ENCODE peak calls at places on chromosomes 7 and 10, in five cellular contexts. One of them, this sample, is unnamed.

GRCh38 chr7:3188946-3189345 is 112.1 kb upstream of the SDK1 start:
- DNase-seq in H1: no peak
- DNase-seq in trophoblast cell: no peak
- DNase-seq in mesenchymal stem cell: no peak
- DNase-seq in H9: no peak
- DNase-seq in this sample: no peak

GRCh38 chr7:126856691-126857291 is 395.9 kb downstream of the GRM8 start:
- DNase-seq in mesenchymal stem cell: no peak
- DNase-seq in H9: no peak
- DNase-seq in trophoblast cell: peak
- DNase-seq in H1: no peak
- DNase-seq in this sample: peak

GRCh38 chr10:101489355-101489754 is 98.7 kb downstream of the POLL start:
- DNase-seq in H1: no peak
- DNase-seq in mesenchymal stem cell: peak
- DNase-seq in H9: no peak
- DNase-seq in trophoblast cell: no peak
- DNase-seq in this sample: no peak

GRCh38 chr10:120948889-120949382 is 97.8 kb downstream of the WDR11 start:
- DNase-seq in mesenchymal stem cell: peak
- DNase-seq in trophoblast cell: peak
- DNase-seq in H1: peak
- DNase-seq in H9: peak
- DNase-seq in this sample: peak

GRCh38 chr10:91464500-91464899 is 54.4 kb downstream of the HECTD2 start:
- DNase-seq in H1: no peak
- DNase-seq in H9: no peak
- DNase-seq in trophoblast cell: no peak
- DNase-seq in mesenchymal stem cell: no peak
- DNase-seq in this sample: no peak

GRCh38 chr10:19952611-19953010 is 136.4 kb downstream of the PLXDC2 start:
- DNase-seq in trophoblast cell: no peak
- DNase-seq in H9: no peak
- DNase-seq in mesenchymal stem cell: no peak
- DNase-seq in H1: no peak
- DNase-seq in this sample: no peak

GRCh38 chr10:99804471-99804870 is 22.0 kb downstream of the ABCC2 start:
- DNase-seq in H1: no peak
- DNase-seq in H9: no peak
- DNase-seq in mesenchymal stem cell: no peak
- DNase-seq in trophoblast cell: no peak
- DNase-seq in this sample: no peak

GRCh38 chr10:72625276-72625607 is 637 bp downstream of the MICU1 start:
- DNase-seq in H9: no peak
- DNase-seq in H1: no peak
- DNase-seq in trophoblast cell: peak
- DNase-seq in mesenchymal stem cell: peak
- DNase-seq in this sample: no peak

GRCh38 chr10:106271237-106271636 is 893.3 kb downstream of the SORCS1 start:
- DNase-seq in mesenchymal stem cell: no peak
- DNase-seq in trophoblast cell: no peak
- DNase-seq in H9: no peak
- DNase-seq in H1: no peak
- DNase-seq in this sample: no peak

GRCh38 chr7:90262438-90262837 is 17.5 kb downstream of the CFAP69 start:
- DNase-seq in trophoblast cell: peak
- DNase-seq in mesenchymal stem cell: peak
- DNase-seq in H9: no peak
- DNase-seq in H1: no peak
- DNase-seq in this sample: no peak

DNA sequence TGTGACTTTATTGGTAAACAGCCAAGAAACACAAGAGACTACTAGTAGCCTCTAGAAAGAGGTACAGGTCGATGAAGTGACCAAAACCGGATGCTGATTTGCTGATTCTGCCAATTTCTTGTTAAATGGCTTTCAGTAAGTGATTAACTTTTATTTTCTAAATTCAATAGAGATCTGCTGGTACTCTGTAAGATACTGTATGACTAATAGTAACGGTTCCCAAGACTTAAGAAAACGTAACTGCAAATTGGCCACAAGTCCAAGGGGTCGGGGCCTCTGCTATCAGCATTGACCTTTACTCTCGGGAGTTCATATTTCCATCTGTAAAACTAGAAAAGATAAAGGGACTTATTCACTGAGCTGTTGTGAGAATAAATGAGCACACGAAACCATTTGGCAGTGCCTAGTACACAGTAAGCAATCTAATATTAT is 1.4 kb downstream of the FAM3C start:
- DNase-seq in mesenchymal stem cell: no peak
- DNase-seq in trophoblast cell: peak
- DNase-seq in H1: no peak
- DNase-seq in H9: no peak
- DNase-seq in this sample: no peak
- H3K9ac ChIP-seq in mesenchymal stem cell: peak
- H3K9ac ChIP-seq in trophoblast cell: no peak
- H3K9ac ChIP-seq in H1: no peak
- H3K9ac ChIP-seq in H9: no peak
- H3K9ac ChIP-seq in this sample: no peak

GRCh38 chr7:155410436-155410835 is 47.5 kb upstream of the EN2 start:
- DNase-seq in H9: peak
- DNase-seq in mesenchymal stem cell: no peak
- DNase-seq in trophoblast cell: no peak
- DNase-seq in H1: no peak
- DNase-seq in this sample: no peak

GRCh38 chr7:155411718-155412415 is 46.1 kb upstream of the EN2 start:
- DNase-seq in H1: no peak
- DNase-seq in H9: no peak
- DNase-seq in trophoblast cell: no peak
- DNase-seq in mesenchymal stem cell: no peak
- DNase-seq in this sample: no peak

GRCh38 chr7:155408657-155409586 is 49.0 kb upstream of the EN2 start:
- DNase-seq in mesenchymal stem cell: no peak
- DNase-seq in H9: peak
- DNase-seq in trophoblast cell: no peak
- DNase-seq in H1: peak
- DNase-seq in this sample: no peak

GRCh38 chr7:155407799-155408198 is 50.1 kb upstream of the EN2 start:
- DNase-seq in trophoblast cell: no peak
- DNase-seq in H1: no peak
- DNase-seq in H9: no peak
- DNase-seq in mesenchymal stem cell: no peak
- DNase-seq in this sample: no peak

GRCh38 chr7:155409980-155410379 is 47.9 kb upstream of the EN2 start:
- DNase-seq in mesenchymal stem cell: no peak
- DNase-seq in trophoblast cell: no peak
- DNase-seq in H1: no peak
- DNase-seq in H9: no peak
- DNase-seq in this sample: no peak
- H2BK12ac ChIP-seq in mesenchymal stem cell: no peak
- H2BK12ac ChIP-seq in trophoblast cell: no peak
- H2BK12ac ChIP-seq in H1: peak
- H2BK12ac ChIP-seq in H9: no peak
- H2BK12ac ChIP-seq in this sample: no peak

GRCh38 chr10:110303681-110304080 is 1.0 kb downstream of the SMNDC1 start:
- DNase-seq in mesenchymal stem cell: peak
- DNase-seq in trophoblast cell: no peak
- DNase-seq in H1: no peak
- DNase-seq in H9: no peak
- DNase-seq in this sample: no peak
- H2AFZ ChIP-seq in mesenchymal stem cell: no peak
- H2AFZ ChIP-seq in trophoblast cell: no peak
- H2AFZ ChIP-seq in H1: no peak
- H2AFZ ChIP-seq in H9: no peak
- H2AFZ ChIP-seq in this sample: no peak

GRCh38 chr7:100630066-100630465 is 11.3 kb downstream of the TFR2 start:
- DNase-seq in H9: no peak
- DNase-seq in H1: no peak
- DNase-seq in trophoblast cell: no peak
- DNase-seq in mesenchymal stem cell: no peak
- DNase-seq in this sample: no peak

GRCh38 chr7:100627238-100627549 is 14.2 kb downstream of the TFR2 start:
- DNase-seq in H9: no peak
- DNase-seq in mesenchymal stem cell: no peak
- DNase-seq in trophoblast cell: no peak
- DNase-seq in H1: peak
- DNase-seq in this sample: no peak

GRCh38 chr7:100629117-100629711 is 12.1 kb downstream of the TFR2 start:
- DNase-seq in H9: peak
- DNase-seq in mesenchymal stem cell: peak
- DNase-seq in H1: peak
- DNase-seq in trophoblast cell: peak
- DNase-seq in this sample: no peak

DNA sequence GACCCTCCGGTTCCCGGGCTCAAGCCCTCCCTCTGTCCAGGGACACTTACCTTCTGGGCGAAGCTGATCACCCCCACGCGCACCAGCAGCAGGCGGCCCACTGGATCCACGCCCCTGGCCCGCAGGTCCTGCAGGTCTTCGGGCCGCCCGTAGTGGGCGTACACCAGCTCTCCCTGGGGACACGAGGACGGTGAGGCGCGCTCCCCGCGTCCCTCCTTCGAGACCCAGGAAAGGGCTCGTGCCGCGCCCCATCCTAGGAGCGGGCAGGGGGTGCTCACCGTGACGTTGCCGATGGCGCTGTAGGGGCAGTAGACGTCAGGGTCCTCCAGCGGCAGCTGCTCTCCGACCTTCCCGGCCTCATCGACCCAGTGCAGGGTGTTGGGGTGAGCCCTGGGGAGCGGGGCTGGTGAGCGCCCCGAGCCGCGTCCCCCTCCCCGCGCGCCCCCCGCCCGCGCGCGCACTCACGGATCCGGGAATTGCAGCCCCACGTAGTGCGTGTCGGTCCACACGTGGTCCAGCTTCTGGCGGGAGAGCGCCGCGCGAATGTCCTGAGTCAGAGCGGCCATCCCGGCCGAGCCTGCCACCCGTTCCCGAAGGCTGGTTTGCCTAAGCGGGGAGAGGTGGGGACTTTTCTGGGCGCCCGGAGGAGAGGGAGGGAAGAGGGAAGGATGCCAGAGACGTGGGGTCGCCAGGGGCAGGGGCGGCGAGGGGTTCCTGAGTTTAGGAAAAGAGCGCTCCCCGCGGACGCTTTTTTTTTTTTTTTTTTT is 8.2 kb downstream of the TFR2 start:
- DNase-seq in trophoblast cell: peak
- DNase-seq in H1: peak
- DNase-seq in H9: peak
- DNase-seq in mesenchymal stem cell: peak
- DNase-seq in this sample: no peak
- H3K9ac ChIP-seq in trophoblast cell: no peak
- H3K9ac ChIP-seq in H1: peak
- H3K9ac ChIP-seq in H9: no peak
- H3K9ac ChIP-seq in mesenchymal stem cell: peak
- H3K9ac ChIP-seq in this sample: peak

GRCh38 chr7:80500325-80500724 is 11.5 kb downstream of the GNAT3 start:
- DNase-seq in H1: no peak
- DNase-seq in trophoblast cell: no peak
- DNase-seq in H9: no peak
- DNase-seq in mesenchymal stem cell: no peak
- DNase-seq in this sample: no peak

GRCh38 chr7:80498481-80499349 is 13.1 kb downstream of the GNAT3 start:
- DNase-seq in mesenchymal stem cell: peak
- DNase-seq in H9: no peak
- DNase-seq in H1: no peak
- DNase-seq in trophoblast cell: peak
- DNase-seq in this sample: no peak

GRCh38 chr7:80496586-80496985 is 15.3 kb downstream of the GNAT3 start:
- DNase-seq in H9: no peak
- DNase-seq in H1: no peak
- DNase-seq in mesenchymal stem cell: no peak
- DNase-seq in trophoblast cell: no peak
- DNase-seq in this sample: no peak

GRCh38 chr7:80499350-80499955 is 12.4 kb downstream of the GNAT3 start:
- DNase-seq in trophoblast cell: peak
- DNase-seq in mesenchymal stem cell: peak
- DNase-seq in H9: peak
- DNase-seq in H1: no peak
- DNase-seq in this sample: no peak
- H2BK12ac ChIP-seq in trophoblast cell: no peak
- H2BK12ac ChIP-seq in mesenchymal stem cell: no peak
- H2BK12ac ChIP-seq in H9: no peak
- H2BK12ac ChIP-seq in H1: no peak
- H2BK12ac ChIP-seq in this sample: no peak

This sample was measured in neuronal stem cell.